ENCODE peak calls at places on chromosome X, in eight cellular contexts. One of them, this sample, is unnamed.

GRCh38 chrX:148542481-148543255 is 42.3 kb downstream of the AFF2 start:
- DNase-seq in EL: no peak
- DNase-seq in non-pigmented ciliary epithelial cell: no peak
- DNase-seq in head of caudate nucleus: no peak
- DNase-seq in fibroblast of pulmonary artery: no peak
- DNase-seq in sciatic nerve: no peak
- DNase-seq in psoas muscle: no peak
- DNase-seq in iris pigment epithelial cell: no peak
- DNase-seq in this sample: no peak

GRCh38 chrX:112818114-112819012 is 22.3 kb downstream of the AMOT start:
- DNase-seq in EL: no peak
- DNase-seq in non-pigmented ciliary epithelial cell: no peak
- DNase-seq in head of caudate nucleus: no peak
- DNase-seq in fibroblast of pulmonary artery: no peak
- DNase-seq in sciatic nerve: no peak
- DNase-seq in psoas muscle: no peak
- DNase-seq in iris pigment epithelial cell: no peak
- DNase-seq in this sample: no peak

GRCh38 chrX:132435222-132435621 is 53.6 kb downstream of the MBNL3 start:
- DNase-seq in EL: no peak
- DNase-seq in non-pigmented ciliary epithelial cell: no peak
- DNase-seq in head of caudate nucleus: no peak
- DNase-seq in fibroblast of pulmonary artery: peak
- DNase-seq in sciatic nerve: no peak
- DNase-seq in psoas muscle: no peak
- DNase-seq in iris pigment epithelial cell: no peak
- DNase-seq in this sample: no peak

GRCh38 chrX:39896951-39897740 is 200.6 kb downstream of the BCOR start:
- DNase-seq in EL: peak
- DNase-seq in non-pigmented ciliary epithelial cell: peak
- DNase-seq in head of caudate nucleus: no peak
- DNase-seq in fibroblast of pulmonary artery: peak
- DNase-seq in sciatic nerve: no peak
- DNase-seq in psoas muscle: no peak
- DNase-seq in iris pigment epithelial cell: peak
- DNase-seq in this sample: no peak

GRCh38 chrX:13638021-13638420 is 14.9 kb upstream of the TCEANC start:
- DNase-seq in EL: no peak
- DNase-seq in non-pigmented ciliary epithelial cell: no peak
- DNase-seq in head of caudate nucleus: no peak
- DNase-seq in fibroblast of pulmonary artery: no peak
- DNase-seq in sciatic nerve: no peak
- DNase-seq in psoas muscle: no peak
- DNase-seq in iris pigment epithelial cell: no peak
- DNase-seq in this sample: no peak

GRCh38 chrX:41148553-41148952 is 63.3 kb downstream of the USP9X start:
- DNase-seq in EL: peak
- DNase-seq in non-pigmented ciliary epithelial cell: peak
- DNase-seq in head of caudate nucleus: no peak
- DNase-seq in fibroblast of pulmonary artery: peak
- DNase-seq in sciatic nerve: no peak
- DNase-seq in psoas muscle: no peak
- DNase-seq in iris pigment epithelial cell: peak
- DNase-seq in this sample: peak

GRCh38 chrX:9805956-9806355 is 19.7 kb downstream of the SHROOM2 start:
- DNase-seq in EL: no peak
- DNase-seq in non-pigmented ciliary epithelial cell: no peak
- DNase-seq in head of caudate nucleus: no peak
- DNase-seq in fibroblast of pulmonary artery: no peak
- DNase-seq in sciatic nerve: no peak
- DNase-seq in psoas muscle: no peak
- DNase-seq in iris pigment epithelial cell: peak
- DNase-seq in this sample: no peak

GRCh38 chrX:130171446-130172126 is at the start of gene RAB33A:
- DNase-seq in EL: peak
- DNase-seq in non-pigmented ciliary epithelial cell: no peak
- DNase-seq in head of caudate nucleus: peak
- DNase-seq in fibroblast of pulmonary artery: peak
- DNase-seq in sciatic nerve: no peak
- DNase-seq in psoas muscle: peak
- DNase-seq in iris pigment epithelial cell: peak
- DNase-seq in this sample: no peak

GRCh38 chrX:85303544-85303943 is 59.8 kb downstream of the ZNF711 start:
- DNase-seq in EL: no peak
- DNase-seq in non-pigmented ciliary epithelial cell: no peak
- DNase-seq in head of caudate nucleus: no peak
- DNase-seq in fibroblast of pulmonary artery: no peak
- DNase-seq in sciatic nerve: no peak
- DNase-seq in psoas muscle: no peak
- DNase-seq in iris pigment epithelial cell: no peak
- DNase-seq in this sample: no peak

GRCh38 chrX:30304866-30305265 is 4.3 kb downstream of the NR0B1 start:
- DNase-seq in EL: no peak
- DNase-seq in non-pigmented ciliary epithelial cell: no peak
- DNase-seq in head of caudate nucleus: no peak
- DNase-seq in fibroblast of pulmonary artery: no peak
- DNase-seq in sciatic nerve: no peak
- DNase-seq in psoas muscle: no peak
- DNase-seq in iris pigment epithelial cell: no peak
- DNase-seq in this sample: no peak

This sample was measured in HS-27A.